ENCODE peak calls at places on chromosome 11, in seven cellular contexts. E is HT1080; R is MCF 10A; M is NCI-H2171 treated with DMSO at 0.1 percent for 48 hours; P is brain pericyte; J is activated CD4-positive, alpha-beta T cell treated with anti-CD3 and anti-CD28 coated beads for 1 hour; B is left cardiac atrium. H is an unnamed sample.

GRCh38 chr11:84419576-84419975 is 1133.4 kb upstream of the CCDC90B start:
- DNase-seq in E (no peak), R (no peak), M (no peak), P (no peak), J (no peak), B (no peak), H (no peak)

GRCh38 chr11:120784566-120785251 is 239.2 kb upstream of the TBCEL start:
- DNase-seq in E (no peak), R (no peak), M (no peak), P (no peak), J (no peak), B (no peak), H (no peak)

GRCh38 chr11:64073542-64073941 is 37.8 kb downstream of the FLRT1 start:
- DNase-seq in E (no peak), R (no peak), M (peak), P (no peak), J (no peak), B (no peak), H (no peak)

GRCh38 chr11:69310351-69310750 is 16.4 kb downstream of the MYEOV start:
- DNase-seq in E (no peak), R (no peak), M (no peak), P (no peak), J (no peak), B (no peak), H (no peak)

GRCh38 chr11:2509481-2510001 is 64.7 kb downstream of the KCNQ1 start:
- DNase-seq in E (no peak), R (no peak), M (no peak), P (no peak), J (peak), B (peak), H (no peak)

GRCh38 chr11:95487391-95487790 is 256.4 kb upstream of the SESN3 start:
- DNase-seq in E (no peak), R (no peak), M (no peak), P (no peak), J (no peak), B (no peak), H (no peak)

GRCh38 chr11:107849791-107850190 is 8.8 kb downstream of the SLC35F2 start:
- DNase-seq in E (no peak), R (no peak), M (no peak), P (no peak), J (no peak), B (no peak), H (no peak)

GRCh38 chr11:77299528-77299993 is 1.9 kb downstream of the GDPD4 start:
- DNase-seq in E (peak), R (peak), M (peak), P (no peak), J (no peak), B (no peak), H (no peak)

GRCh38 chr11:93668171-93668570 is 6.7 kb downstream of the CEP295 start:
- DNase-seq in E (no peak), R (no peak), M (no peak), P (no peak), J (no peak), B (no peak), H (no peak)

GRCh38 chr11:120031612-120032600 is 106.0 kb downstream of the TRIM29 start:
- DNase-seq in E (no peak), R (no peak), M (no peak), P (no peak), J (no peak), B (no peak), H (no peak)

GRCh38 chr11:11463397-11463796 is 110.3 kb upstream of the CSNK2A3 start:
- DNase-seq in E (no peak), R (no peak), M (peak), P (no peak), J (no peak), B (no peak), H (no peak)

GRCh38 chr11:20303451-20303965 is 60.0 kb upstream of the HTATIP2 start:
- DNase-seq in E (no peak), R (no peak), M (peak), P (no peak), J (no peak), B (no peak), H (no peak)

GRCh38 chr11:26778000-26778757 is 56.3 kb upstream of the SLC5A12 start:
- DNase-seq in E (peak), R (peak), M (no peak), P (no peak), J (no peak), B (no peak), H (no peak)

GRCh38 chr11:56783448-56784041 is 35.0 kb upstream of the OR9G4 start:
- DNase-seq in E (peak), R (peak), M (peak), P (peak), J (no peak), B (no peak), H (no peak)

GRCh38 chr11:72838691-72839305 is 24.6 kb downstream of the ATG16L2 start:
- DNase-seq in E (peak), R (peak), M (no peak), P (no peak), J (no peak), B (no peak), H (no peak)

GRCh38 chr11:125946712-125947418 is 1.0 kb downstream of the VSIG10L2 start:
- DNase-seq in E (no peak), R (no peak), M (no peak), P (no peak), J (no peak), B (no peak), H (no peak)

GRCh38 chr11:10456519-10456918 is 1.5 kb downstream of the AMPD3 start:
- DNase-seq in E (no peak), R (no peak), M (peak), P (no peak), J (no peak), B (no peak), H (no peak)